ENCODE peak calls at places on chromosomes 13 and 19, in seven cellular contexts. U is fibroblast of lung, O is T-helper 1 cell, K is AG08395, L is mucosa of gallbladder, D is amniotic stem cell, I is ACHN. H is an unnamed sample.

GRCh38 chr19:38033658-38034150 is 126.7 kb downstream of the SIPA1L3 start:
- DNase-seq in U (peak), O (no peak), K (no peak), L (no peak), D (no peak), I (no peak), H (no peak)

GRCh38 chr13:93411281-93411680 is 184.7 kb downstream of the GPC6 start:
- DNase-seq in U (peak), O (no peak), K (no peak), L (no peak), D (no peak), I (no peak), H (no peak)

GRCh38 chr19:2454199-2454961 is 2.4 kb downstream of the LMNB2 start:
- DNase-seq in U (no peak), O (no peak), K (no peak), L (no peak), D (no peak), I (no peak), H (no peak)

GRCh38 chr13:112658807-112659206 is 31.0 kb upstream of the ATP11A start:
- DNase-seq in U (no peak), O (no peak), K (no peak), L (no peak), D (no peak), I (peak), H (no peak)

GRCh38 chr13:49533586-49534269 is 38.0 kb downstream of the PHF11 start:
- DNase-seq in U (no peak), O (no peak), K (no peak), L (no peak), D (no peak), I (no peak), H (no peak)

GRCh38 chr13:29861694-29862110 is 11.3 kb upstream of the UBL3 start:
- DNase-seq in U (peak), O (no peak), K (peak), L (no peak), D (peak), I (no peak), H (no peak)

GRCh38 chr19:47776568-47776967 is 1.9 kb upstream of the SELENOW start:
- DNase-seq in U (peak), O (no peak), K (no peak), L (no peak), D (no peak), I (no peak), H (no peak)

GRCh38 chr13:101346942-101347728 is 69.2 kb downstream of the NALCN start:
- DNase-seq in U (peak), O (no peak), K (peak), L (no peak), D (no peak), I (no peak), H (no peak)

GRCh38 chr13:97116754-97117153 is 105.4 kb upstream of the MBNL2 start:
- DNase-seq in U (peak), O (peak), K (peak), L (no peak), D (peak), I (no peak), H (no peak)

GRCh38 chr13:20495087-20496023 is 30.3 kb downstream of the CRYL1 start:
- DNase-seq in U (peak), O (peak), K (peak), L (peak), D (no peak), I (peak), H (no peak)

GRCh38 chr19:49422407-49423277 is 599 bp downstream of the PTH2 start:
- DNase-seq in U (peak), O (peak), K (no peak), L (no peak), D (no peak), I (no peak), H (peak)

GRCh38 chr13:33642374-33643065 is 175.4 kb upstream of the RFC3 start:
- DNase-seq in U (peak), O (no peak), K (peak), L (peak), D (no peak), I (no peak), H (no peak)

GRCh38 chr13:31887311-31887710 is 144.3 kb upstream of the FRY start:
- DNase-seq in U (peak), O (no peak), K (peak), L (no peak), D (peak), I (no peak), H (no peak)

GRCh38 chr13:66748712-66749111 is 481.4 kb downstream of the PCDH9 start:
- DNase-seq in U (peak), O (no peak), K (no peak), L (no peak), D (no peak), I (no peak), H (no peak)

GRCh38 chr13:50361282-50361681 is 346.0 kb downstream of the KCNRG start:
- DNase-seq in U (no peak), O (peak), K (no peak), L (no peak), D (no peak), I (no peak), H (no peak)

GRCh38 chr19:17656970-17657369 is 31.2 kb downstream of the UNC13A start:
- DNase-seq in U (no peak), O (no peak), K (no peak), L (no peak), D (no peak), I (no peak), H (no peak)

GRCh38 chr13:19810996-19811881 is 28.5 kb upstream of the PSPC1 start:
- DNase-seq in U (no peak), O (no peak), K (no peak), L (no peak), D (no peak), I (no peak), H (no peak)

GRCh38 chr19:46878613-46879375 is 18.0 kb downstream of the ARHGAP35 start:
- DNase-seq in U (peak), O (no peak), K (no peak), L (no peak), D (peak), I (peak), H (no peak)

GRCh38 chr19:45767881-45768643 is 990 bp downstream of the SIX5 start:
- DNase-seq in U (peak), O (peak), K (no peak), L (peak), D (no peak), I (peak), H (no peak)

GRCh38 chr13:23679214-23679613 is 109.0 kb downstream of the TNFRSF19 start:
- DNase-seq in U (peak), O (peak), K (no peak), L (no peak), D (no peak), I (peak), H (no peak)

GRCh38 chr13:42986176-42986574 is 5.9 kb downstream of the EPSTI1 start:
- DNase-seq in U (no peak), O (no peak), K (no peak), L (no peak), D (no peak), I (no peak), H (no peak)

GRCh38 chr19:17339088-17339741 is 1.9 kb downstream of the GTPBP3 start:
- DNase-seq in U (no peak), O (no peak), K (no peak), L (no peak), D (no peak), I (no peak), H (no peak)

GRCh38 chr13:48265217-48265815 is 32.3 kb downstream of the ITM2B start:
- DNase-seq in U (no peak), O (peak), K (no peak), L (no peak), D (no peak), I (no peak), H (no peak)

GRCh38 chr19:871446-872265 is 12.2 kb downstream of the CFD start:
- DNase-seq in U (peak), O (no peak), K (peak), L (no peak), D (no peak), I (no peak), H (no peak)

GRCh38 chr13:60343978-60344377 is 53.0 kb upstream of the TDRD3 start:
- DNase-seq in U (no peak), O (no peak), K (no peak), L (no peak), D (no peak), I (no peak), H (no peak)

GRCh38 chr13:94056362-94056990 is 423.0 kb downstream of the DCT start:
- DNase-seq in U (peak), O (no peak), K (no peak), L (no peak), D (no peak), I (no peak), H (no peak)

GRCh38 chr13:106423530-106423929 is 111.9 kb downstream of the EFNB2 start:
- DNase-seq in U (no peak), O (no peak), K (no peak), L (no peak), D (no peak), I (no peak), H (no peak)

GRCh38 chr13:27621366-27622101 is at the start of gene POLR1D:
- DNase-seq in U (peak), O (peak), K (peak), L (peak), D (peak), I (peak), H (peak)

GRCh38 chr19:38528931-38529330 is 88.8 kb downstream of the MAP4K1 start:
- DNase-seq in U (no peak), O (no peak), K (no peak), L (no peak), D (no peak), I (no peak), H (no peak)

GRCh38 chr13:28067526-28067925 is 32.9 kb downstream of the FLT3 start:
- DNase-seq in U (no peak), O (no peak), K (no peak), L (no peak), D (no peak), I (no peak), H (no peak)

GRCh38 chr13:27923794-27924528 is 4.2 kb downstream of the PDX1 start:
- DNase-seq in U (no peak), O (no peak), K (no peak), L (no peak), D (no peak), I (no peak), H (no peak)